ENCODE peak calls at places on chromosomes 11 and 22, in five cellular contexts. One of them, this sample, is unnamed.

GRCh38 chr11:26946209-26946828 is 47.6 kb upstream of the FIBIN start:
- DNase-seq in Right ventricle myocardium inferior: no peak
- DNase-seq in A549: no peak
- DNase-seq in RWPE1: peak; percentile 8
- DNase-seq in Daoy: peak; percentile 14
- DNase-seq in this sample: no peak

GRCh38 chr11:83990160-83990733 is 704.1 kb upstream of the CCDC90B start:
- DNase-seq in Daoy: no peak
- DNase-seq in A549: no peak
- DNase-seq in RWPE1: no peak
- DNase-seq in Right ventricle myocardium inferior: peak; percentile 67
- DNase-seq in this sample: no peak

GRCh38 chr11:74680703-74681531 is 50.3 kb downstream of the CHRDL2 start:
- DNase-seq in RWPE1: no peak
- DNase-seq in A549: no peak
- DNase-seq in Right ventricle myocardium inferior: no peak
- DNase-seq in Daoy: no peak
- DNase-seq in this sample: no peak

GRCh38 chr11:119338318-119338890 is 2.3 kb downstream of the C1QTNF5 start:
- DNase-seq in Right ventricle myocardium inferior: peak; percentile 85
- DNase-seq in Daoy: peak; percentile 74
- DNase-seq in A549: peak; percentile 82
- DNase-seq in RWPE1: peak; percentile 73
- DNase-seq in this sample: peak; percentile 73

GRCh38 chr11:118521892-118522311 is 5.4 kb upstream of the TTC36 start:
- DNase-seq in A549: no peak
- DNase-seq in Right ventricle myocardium inferior: no peak
- DNase-seq in Daoy: no peak
- DNase-seq in RWPE1: no peak
- DNase-seq in this sample: no peak

GRCh38 chr22:19942071-19942885 is 660 bp upstream of the TXNRD2 start:
- DNase-seq in RWPE1: no peak
- DNase-seq in Daoy: no peak
- DNase-seq in A549: peak; percentile 18
- DNase-seq in Right ventricle myocardium inferior: no peak
- DNase-seq in this sample: no peak

GRCh38 chr22:33865248-33865647 is 55.0 kb downstream of the LARGE1 start:
- DNase-seq in RWPE1: no peak
- DNase-seq in Right ventricle myocardium inferior: no peak
- DNase-seq in A549: no peak
- DNase-seq in Daoy: no peak
- DNase-seq in this sample: no peak

GRCh38 chr11:65424200-65425104 is 1.9 kb downstream of the NEAT1 start:
- DNase-seq in Right ventricle myocardium inferior: no peak
- DNase-seq in A549: no peak
- DNase-seq in RWPE1: no peak
- DNase-seq in Daoy: no peak
- DNase-seq in this sample: no peak

GRCh38 chr11:67082071-67082791 is 25.6 kb downstream of the RHOD start:
- DNase-seq in A549: no peak
- DNase-seq in Daoy: no peak
- DNase-seq in RWPE1: no peak
- DNase-seq in Right ventricle myocardium inferior: no peak
- DNase-seq in this sample: no peak

GRCh38 chr11:43736502-43737193 is 56.1 kb downstream of the HSD17B12 start:
- DNase-seq in RWPE1: no peak
- DNase-seq in A549: no peak
- DNase-seq in Daoy: peak; percentile 19
- DNase-seq in Right ventricle myocardium inferior: no peak
- DNase-seq in this sample: no peak

GRCh38 chr11:47104337-47104950 is 72.2 kb downstream of the ARFGAP2 start:
- DNase-seq in Daoy: no peak
- DNase-seq in A549: no peak
- DNase-seq in Right ventricle myocardium inferior: no peak
- DNase-seq in RWPE1: no peak
- DNase-seq in this sample: no peak

GRCh38 chr11:47408598-47409439 is 429 bp downstream of the SLC39A13 start:
- DNase-seq in Daoy: peak; percentile 88
- DNase-seq in RWPE1: peak; percentile 87
- DNase-seq in Right ventricle myocardium inferior: no peak
- DNase-seq in A549: peak; percentile 35
- DNase-seq in this sample: peak; percentile 61

GRCh38 chr22:49006207-49007012 is 821.3 kb downstream of the BRD1 start:
- DNase-seq in RWPE1: no peak
- DNase-seq in A549: no peak
- DNase-seq in Right ventricle myocardium inferior: no peak
- DNase-seq in Daoy: no peak
- DNase-seq in this sample: no peak

GRCh38 chr11:114162719-114163123 is 103.2 kb downstream of the ZBTB16 start:
- DNase-seq in Daoy: peak; percentile 84
- DNase-seq in Right ventricle myocardium inferior: peak; percentile 88
- DNase-seq in RWPE1: peak; percentile 89
- DNase-seq in A549: peak; percentile 35
- DNase-seq in this sample: no peak

GRCh38 chr11:34890812-34891211 is 25.4 kb downstream of the APIP start:
- DNase-seq in Right ventricle myocardium inferior: no peak
- DNase-seq in A549: no peak
- DNase-seq in Daoy: no peak
- DNase-seq in RWPE1: peak; percentile 34
- DNase-seq in this sample: no peak

GRCh38 chr11:84234462-84235202 is 948.5 kb upstream of the CCDC90B start:
- DNase-seq in Daoy: no peak
- DNase-seq in Right ventricle myocardium inferior: no peak
- DNase-seq in RWPE1: no peak
- DNase-seq in A549: no peak
- DNase-seq in this sample: no peak

GRCh38 chr11:17267576-17267975 is 9.0 kb upstream of the NUCB2 start:
- DNase-seq in RWPE1: peak; percentile 90
- DNase-seq in Right ventricle myocardium inferior: no peak
- DNase-seq in A549: peak; percentile 86
- DNase-seq in Daoy: peak; percentile 91
- DNase-seq in this sample: peak; percentile 94

GRCh38 chr22:33438273-33438672 is 380.1 kb upstream of the SYN3 start:
- DNase-seq in Daoy: peak; percentile 86
- DNase-seq in A549: peak; percentile 54
- DNase-seq in RWPE1: peak; percentile 4
- DNase-seq in Right ventricle myocardium inferior: no peak
- DNase-seq in this sample: no peak

GRCh38 chr22:22060200-22061084 is 77.9 kb upstream of the TOP3B start:
- DNase-seq in RWPE1: peak; percentile 41
- DNase-seq in Daoy: peak; percentile 68
- DNase-seq in A549: peak; percentile 40
- DNase-seq in Right ventricle myocardium inferior: peak; percentile 81
- DNase-seq in this sample: no peak

GRCh38 chr11:129699711-129700304 is 115.8 kb upstream of the TMEM45B start:
- DNase-seq in Right ventricle myocardium inferior: no peak
- DNase-seq in Daoy: no peak
- DNase-seq in A549: no peak
- DNase-seq in RWPE1: no peak
- DNase-seq in this sample: no peak

GRCh38 chr11:132068556-132068955 is 698.1 kb downstream of the NTM start:
- DNase-seq in A549: no peak
- DNase-seq in Right ventricle myocardium inferior: no peak
- DNase-seq in RWPE1: no peak
- DNase-seq in Daoy: no peak
- DNase-seq in this sample: no peak

GRCh38 chr11:9091044-9091936 is at the start of gene SCUBE2:
- DNase-seq in Right ventricle myocardium inferior: no peak
- DNase-seq in Daoy: peak; percentile 13
- DNase-seq in RWPE1: no peak
- DNase-seq in A549: peak; percentile 25
- DNase-seq in this sample: no peak

GRCh38 chr11:79212711-79213110 is 228.1 kb downstream of the TENM4 start:
- DNase-seq in Daoy: peak; percentile 42
- DNase-seq in Right ventricle myocardium inferior: no peak
- DNase-seq in A549: no peak
- DNase-seq in RWPE1: no peak
- DNase-seq in this sample: no peak

GRCh38 chr11:35144103-35144741 is 5.3 kb downstream of the CD44 start:
- DNase-seq in Daoy: peak; percentile 87
- DNase-seq in A549: no peak
- DNase-seq in RWPE1: peak; percentile 80
- DNase-seq in Right ventricle myocardium inferior: no peak
- DNase-seq in this sample: peak; percentile 81

GRCh38 chr11:1756791-1757771 is 6.6 kb downstream of the CTSD start:
- DNase-seq in Daoy: no peak
- DNase-seq in A549: no peak
- DNase-seq in Right ventricle myocardium inferior: peak; percentile 66
- DNase-seq in RWPE1: no peak
- DNase-seq in this sample: no peak

GRCh38 chr22:41949297-41949965 is 2.5 kb upstream of the CENPM start:
- DNase-seq in Daoy: no peak
- DNase-seq in A549: no peak
- DNase-seq in RWPE1: no peak
- DNase-seq in Right ventricle myocardium inferior: no peak
- DNase-seq in this sample: no peak

GRCh38 chr11:118353084-118353710 is 6.2 kb upstream of the UBE4A start:
- DNase-seq in A549: no peak
- DNase-seq in Right ventricle myocardium inferior: no peak
- DNase-seq in RWPE1: peak; percentile 5
- DNase-seq in Daoy: no peak
- DNase-seq in this sample: peak; percentile 9

GRCh38 chr11:68974421-68975194 is 6.2 kb downstream of the MRGPRD start:
- DNase-seq in RWPE1: peak; percentile 41
- DNase-seq in Right ventricle myocardium inferior: no peak
- DNase-seq in Daoy: peak; percentile 46
- DNase-seq in A549: peak; percentile 62
- DNase-seq in this sample: peak; percentile 35

GRCh38 chr11:75867778-75868374 is 52.9 kb downstream of the UVRAG start:
- DNase-seq in Daoy: peak; percentile 22
- DNase-seq in Right ventricle myocardium inferior: no peak
- DNase-seq in RWPE1: peak; percentile 50
- DNase-seq in A549: peak; percentile 43
- DNase-seq in this sample: peak; percentile 27

GRCh38 chr11:57667715-57668466 is at the start of gene ZDHHC5:
- DNase-seq in Daoy: peak; percentile 100
- DNase-seq in A549: peak; percentile 99
- DNase-seq in RWPE1: peak; percentile 99
- DNase-seq in Right ventricle myocardium inferior: peak; percentile 100
- DNase-seq in this sample: peak; percentile 96

GRCh38 chr22:46352691-46353386 is 17.3 kb downstream of the TRMU start:
- DNase-seq in A549: peak; percentile 32
- DNase-seq in Daoy: peak; percentile 74
- DNase-seq in RWPE1: peak; percentile 72
- DNase-seq in Right ventricle myocardium inferior: peak; percentile 73
- DNase-seq in this sample: no peak

GRCh38 chr22:28992565-28993326 is 68.9 kb downstream of the C22orf31 start:
- DNase-seq in Right ventricle myocardium inferior: no peak
- DNase-seq in RWPE1: no peak
- DNase-seq in Daoy: no peak
- DNase-seq in A549: no peak
- DNase-seq in this sample: no peak

GRCh38 chr22:20131593-20131855 is at the start of gene ZDHHC8:
- DNase-seq in A549: no peak
- DNase-seq in Daoy: no peak
- DNase-seq in RWPE1: no peak
- DNase-seq in Right ventricle myocardium inferior: no peak
- DNase-seq in this sample: no peak

GRCh38 chr11:110196241-110196754 is 100.1 kb downstream of the RDX start:
- DNase-seq in A549: peak; percentile 56
- DNase-seq in Daoy: peak; percentile 77
- DNase-seq in Right ventricle myocardium inferior: no peak
- DNase-seq in RWPE1: peak; percentile 90
- DNase-seq in this sample: peak; percentile 87

This sample was measured in SW 1271.